ENCODE peak calls at places on chromosomes 4 and X, in nine cellular contexts. One of them, this sample, is unnamed.

GRCh38 chr4:109672173-109672572 is 31.1 kb downstream of the CASP6 start:
- DNase-seq in adrenal gland: no peak
- DNase-seq in transverse colon: no peak
- DNase-seq in H54: no peak
- DNase-seq in NB4: no peak
- DNase-seq in GM12891: no peak
- DNase-seq in IMR-90: no peak
- DNase-seq in tibial nerve: no peak
- DNase-seq in GM12878: no peak
- DNase-seq in this sample: no peak

GRCh38 chr4:2570551-2571222 is 34.2 kb downstream of the FAM193A start:
- DNase-seq in adrenal gland: peak
- DNase-seq in transverse colon: no peak
- DNase-seq in H54: no peak
- DNase-seq in NB4: peak
- DNase-seq in GM12891: peak
- DNase-seq in IMR-90: no peak
- DNase-seq in tibial nerve: no peak
- DNase-seq in GM12878: peak
- DNase-seq in this sample: no peak

GRCh38 chr4:8664031-8664805 is 71.7 kb downstream of the CPZ start:
- DNase-seq in adrenal gland: no peak
- DNase-seq in transverse colon: no peak
- DNase-seq in H54: no peak
- DNase-seq in NB4: no peak
- DNase-seq in GM12891: no peak
- DNase-seq in IMR-90: no peak
- DNase-seq in tibial nerve: no peak
- DNase-seq in GM12878: no peak
- DNase-seq in this sample: no peak

GRCh38 chr4:16626945-16627344 is 271.5 kb downstream of the LDB2 start:
- DNase-seq in adrenal gland: peak
- DNase-seq in transverse colon: no peak
- DNase-seq in H54: peak
- DNase-seq in NB4: peak
- DNase-seq in GM12891: no peak
- DNase-seq in IMR-90: peak
- DNase-seq in tibial nerve: peak
- DNase-seq in GM12878: no peak
- DNase-seq in this sample: peak

GRCh38 chr4:87971866-87972265 is 3.6 kb upstream of the SPP1 start:
- DNase-seq in adrenal gland: no peak
- DNase-seq in transverse colon: no peak
- DNase-seq in H54: no peak
- DNase-seq in NB4: no peak
- DNase-seq in GM12891: no peak
- DNase-seq in IMR-90: no peak
- DNase-seq in tibial nerve: no peak
- DNase-seq in GM12878: no peak
- DNase-seq in this sample: no peak

GRCh38 chr4:23937173-23937572 is 47.3 kb upstream of the PPARGC1A start:
- DNase-seq in adrenal gland: no peak
- DNase-seq in transverse colon: no peak
- DNase-seq in H54: no peak
- DNase-seq in NB4: no peak
- DNase-seq in GM12891: no peak
- DNase-seq in IMR-90: peak
- DNase-seq in tibial nerve: no peak
- DNase-seq in GM12878: no peak
- DNase-seq in this sample: no peak

GRCh38 chrX:154603438-154604430 is 15.3 kb downstream of the CTAG1B start:
- DNase-seq in adrenal gland: peak
- DNase-seq in transverse colon: no peak
- DNase-seq in H54: peak
- DNase-seq in NB4: peak
- DNase-seq in GM12891: no peak
- DNase-seq in IMR-90: peak
- DNase-seq in tibial nerve: no peak
- DNase-seq in GM12878: no peak
- DNase-seq in this sample: peak

GRCh38 chr4:61995717-61996337 is 795.7 kb downstream of the ADGRL3 start:
- DNase-seq in adrenal gland: no peak
- DNase-seq in transverse colon: no peak
- DNase-seq in H54: no peak
- DNase-seq in NB4: no peak
- DNase-seq in GM12891: no peak
- DNase-seq in IMR-90: no peak
- DNase-seq in tibial nerve: no peak
- DNase-seq in GM12878: no peak
- DNase-seq in this sample: no peak

GRCh38 chr4:128454281-128455075 is 166.9 kb upstream of the PGRMC2 start:
- DNase-seq in adrenal gland: peak
- DNase-seq in transverse colon: peak
- DNase-seq in H54: peak
- DNase-seq in NB4: peak
- DNase-seq in GM12891: peak
- DNase-seq in IMR-90: peak
- DNase-seq in tibial nerve: peak
- DNase-seq in GM12878: peak
- DNase-seq in this sample: peak

GRCh38 chr4:183932576-183932975 is 27.5 kb downstream of the STOX2 start:
- DNase-seq in adrenal gland: no peak
- DNase-seq in transverse colon: no peak
- DNase-seq in H54: no peak
- DNase-seq in NB4: no peak
- DNase-seq in GM12891: no peak
- DNase-seq in IMR-90: no peak
- DNase-seq in tibial nerve: no peak
- DNase-seq in GM12878: no peak
- DNase-seq in this sample: no peak

GRCh38 chrX:11770320-11770719 is 12.3 kb downstream of the MSL3 start:
- DNase-seq in adrenal gland: peak
- DNase-seq in transverse colon: peak
- DNase-seq in H54: no peak
- DNase-seq in NB4: peak
- DNase-seq in GM12891: no peak
- DNase-seq in IMR-90: peak
- DNase-seq in tibial nerve: no peak
- DNase-seq in GM12878: peak
- DNase-seq in this sample: no peak

GRCh38 chrX:107704587-107704986 is 71.0 kb downstream of the TSC22D3 start:
- DNase-seq in adrenal gland: no peak
- DNase-seq in transverse colon: no peak
- DNase-seq in H54: no peak
- DNase-seq in NB4: no peak
- DNase-seq in GM12891: no peak
- DNase-seq in IMR-90: no peak
- DNase-seq in tibial nerve: no peak
- DNase-seq in GM12878: no peak
- DNase-seq in this sample: no peak
- TF ChIP-seq POLR2A in adrenal gland: no peak
- TF ChIP-seq POLR2A in transverse colon: no peak
- TF ChIP-seq POLR2A in H54: no peak
- TF ChIP-seq POLR2A in NB4: no peak
- TF ChIP-seq POLR2A in GM12891: no peak
- TF ChIP-seq POLR2A in IMR-90: no peak
- TF ChIP-seq POLR2A in tibial nerve: no peak
- TF ChIP-seq POLR2A in GM12878: no peak
- TF ChIP-seq POLR2A in this sample: no peak

DNA sequence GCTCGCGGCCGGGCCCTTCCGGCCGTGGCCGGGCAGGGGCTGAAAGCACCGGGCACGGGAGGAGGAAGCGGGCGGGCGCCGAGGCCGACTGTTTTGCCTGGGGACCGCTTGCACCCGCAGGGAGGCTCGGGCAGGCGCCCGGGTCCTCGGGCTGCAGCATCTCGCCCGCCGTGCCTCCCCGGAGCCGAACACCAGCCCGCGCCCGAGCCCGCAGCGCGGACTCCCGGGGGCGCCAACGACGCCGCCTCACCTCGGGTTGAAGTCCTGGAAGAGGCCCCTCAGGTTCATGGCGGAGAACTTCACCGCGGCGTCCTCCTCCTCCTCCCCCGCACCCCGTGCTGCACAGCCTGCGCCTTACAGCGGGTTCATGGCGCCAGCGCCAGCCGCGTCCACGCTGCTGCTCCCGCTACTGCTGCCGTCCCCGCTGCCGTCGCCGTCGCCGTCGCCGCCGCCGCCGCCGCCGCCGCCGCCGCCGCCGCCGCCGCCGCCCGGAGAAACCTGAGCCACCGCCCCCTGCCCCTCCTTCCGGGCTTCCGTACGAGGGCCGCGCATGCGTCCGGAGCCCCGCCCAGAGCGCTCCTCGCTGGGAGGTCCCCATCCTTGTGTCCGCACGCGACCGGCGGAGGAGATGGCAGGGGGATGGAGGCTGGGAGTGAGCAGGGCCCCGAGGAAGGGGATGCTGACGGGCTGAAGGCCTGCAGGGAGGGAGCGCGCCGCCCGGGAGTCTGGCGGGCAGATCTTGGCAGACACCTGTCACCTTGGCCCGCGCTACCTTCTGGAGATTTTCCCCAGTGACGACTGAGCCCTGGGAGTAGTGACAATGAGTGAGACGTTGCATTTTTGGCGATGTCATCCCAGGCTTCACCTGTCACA is at the start of gene TMEM185A:
- DNase-seq in adrenal gland: peak
- DNase-seq in transverse colon: peak
- DNase-seq in H54: peak
- DNase-seq in NB4: peak
- DNase-seq in GM12891: peak
- DNase-seq in IMR-90: peak
- DNase-seq in tibial nerve: peak
- DNase-seq in GM12878: no peak
- DNase-seq in this sample: peak
- TF ChIP-seq POLR2A in adrenal gland: no peak
- TF ChIP-seq POLR2A in transverse colon: no peak
- TF ChIP-seq POLR2A in H54: peak
- TF ChIP-seq POLR2A in NB4: peak
- TF ChIP-seq POLR2A in GM12891: no peak
- TF ChIP-seq POLR2A in IMR-90: no peak
- TF ChIP-seq POLR2A in tibial nerve: no peak
- TF ChIP-seq POLR2A in GM12878: peak
- TF ChIP-seq POLR2A in this sample: no peak

GRCh38 chrX:103688949-103689348 is 2.5 kb upstream of the MORF4L2 start:
- DNase-seq in adrenal gland: no peak
- DNase-seq in transverse colon: no peak
- DNase-seq in H54: no peak
- DNase-seq in NB4: peak
- DNase-seq in GM12891: no peak
- DNase-seq in IMR-90: peak
- DNase-seq in tibial nerve: no peak
- DNase-seq in GM12878: no peak
- DNase-seq in this sample: no peak

GRCh38 chrX:103685396-103685795 is 1.1 kb downstream of the MORF4L2 start:
- DNase-seq in adrenal gland: no peak
- DNase-seq in transverse colon: no peak
- DNase-seq in H54: no peak
- DNase-seq in NB4: peak
- DNase-seq in GM12891: no peak
- DNase-seq in IMR-90: no peak
- DNase-seq in tibial nerve: no peak
- DNase-seq in GM12878: no peak
- DNase-seq in this sample: no peak

GRCh38 chrX:103686199-103687072 is at the start of gene MORF4L2:
- DNase-seq in adrenal gland: peak
- DNase-seq in transverse colon: peak
- DNase-seq in H54: peak
- DNase-seq in NB4: peak
- DNase-seq in GM12891: peak
- DNase-seq in IMR-90: peak
- DNase-seq in tibial nerve: peak
- DNase-seq in GM12878: peak
- DNase-seq in this sample: peak

GRCh38 chrX:103687073-103687695 is 685 bp upstream of the MORF4L2 start:
- DNase-seq in adrenal gland: peak
- DNase-seq in transverse colon: peak
- DNase-seq in H54: peak
- DNase-seq in NB4: peak
- DNase-seq in GM12891: no peak
- DNase-seq in IMR-90: peak
- DNase-seq in tibial nerve: peak
- DNase-seq in GM12878: no peak
- DNase-seq in this sample: peak

DNA sequence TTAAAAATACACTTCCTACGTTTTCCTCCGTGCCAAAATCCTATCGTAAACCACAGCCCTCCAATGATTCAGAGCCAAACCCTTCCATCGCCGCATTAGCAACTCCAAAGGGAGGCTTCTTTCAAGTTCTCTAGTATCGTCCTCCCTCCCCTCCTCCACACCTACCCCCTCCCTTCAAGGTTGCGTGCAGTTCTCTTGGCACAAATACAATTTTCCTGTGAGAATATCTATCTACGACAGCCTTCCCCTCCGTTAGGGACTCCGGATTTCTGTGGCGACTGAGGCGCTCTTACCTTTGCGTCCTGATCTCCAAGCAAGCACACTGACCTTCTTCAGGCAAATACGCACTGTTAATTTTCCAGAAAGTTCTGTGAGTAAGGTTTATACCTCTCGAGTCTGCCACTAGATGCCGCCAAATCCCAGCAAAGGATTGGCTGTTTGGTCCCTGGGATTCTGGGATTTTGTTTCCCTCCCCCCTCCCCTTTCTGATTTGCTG is 1.2 kb upstream of the MORF4L2 start:
- DNase-seq in adrenal gland: peak
- DNase-seq in transverse colon: peak
- DNase-seq in H54: peak
- DNase-seq in NB4: peak
- DNase-seq in GM12891: no peak
- DNase-seq in IMR-90: peak
- DNase-seq in tibial nerve: peak
- DNase-seq in GM12878: peak
- DNase-seq in this sample: peak
- TF ChIP-seq POLR2A in adrenal gland: peak
- TF ChIP-seq POLR2A in transverse colon: no peak
- TF ChIP-seq POLR2A in H54: no peak
- TF ChIP-seq POLR2A in NB4: peak
- TF ChIP-seq POLR2A in GM12891: no peak
- TF ChIP-seq POLR2A in IMR-90: peak
- TF ChIP-seq POLR2A in tibial nerve: peak
- TF ChIP-seq POLR2A in GM12878: no peak
- TF ChIP-seq POLR2A in this sample: no peak

DNA sequence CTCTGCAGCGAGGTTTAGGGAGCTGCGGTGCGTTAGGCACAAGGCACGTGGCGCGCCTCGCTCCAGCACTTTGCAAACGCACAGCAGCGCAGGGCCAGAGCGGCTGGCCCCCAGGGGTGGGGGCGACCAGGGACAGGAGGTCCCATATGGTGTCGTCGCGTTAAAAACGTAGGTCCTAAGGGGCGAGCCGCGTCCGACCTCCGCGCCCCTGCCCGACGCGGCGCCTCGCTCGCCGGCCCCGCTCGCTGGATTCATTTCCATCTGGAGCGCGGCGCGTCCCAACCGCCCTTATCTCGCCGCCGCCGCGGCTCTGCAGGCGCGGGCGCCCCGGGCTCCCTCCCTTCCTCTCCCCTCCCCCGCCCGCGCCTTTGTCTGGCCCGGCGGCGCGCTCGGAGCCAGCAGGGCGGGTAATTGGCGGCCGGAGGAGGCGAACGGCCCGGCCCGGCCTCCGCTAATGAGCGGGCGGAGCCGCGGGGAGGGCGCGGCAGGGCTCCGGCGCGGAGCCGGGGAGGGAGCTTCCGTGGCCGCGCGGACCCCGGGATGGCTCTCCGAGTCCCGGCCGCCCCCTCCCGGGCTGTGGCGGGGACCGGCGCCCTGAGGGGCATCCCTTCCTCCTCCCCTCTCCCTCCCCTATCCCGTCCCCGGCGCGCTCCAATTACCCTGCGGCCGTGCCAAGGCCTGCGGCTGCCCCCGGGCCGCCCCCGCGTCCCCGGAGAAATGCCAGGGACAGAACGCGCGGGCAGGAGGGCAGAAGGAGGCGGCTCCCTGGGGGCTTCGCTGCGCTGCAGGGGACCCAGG is 409.0 kb downstream of the BCOR start:
- DNase-seq in adrenal gland: peak
- DNase-seq in transverse colon: peak
- DNase-seq in H54: no peak
- DNase-seq in NB4: peak
- DNase-seq in GM12891: no peak
- DNase-seq in IMR-90: peak
- DNase-seq in tibial nerve: peak
- DNase-seq in GM12878: no peak
- DNase-seq in this sample: peak
- TF ChIP-seq POLR2A in adrenal gland: peak
- TF ChIP-seq POLR2A in transverse colon: peak
- TF ChIP-seq POLR2A in H54: no peak
- TF ChIP-seq POLR2A in NB4: no peak
- TF ChIP-seq POLR2A in GM12891: no peak
- TF ChIP-seq POLR2A in IMR-90: no peak
- TF ChIP-seq POLR2A in tibial nerve: peak
- TF ChIP-seq POLR2A in GM12878: no peak
- TF ChIP-seq POLR2A in this sample: no peak

This sample was measured in lower leg skin.